ENCODE peak calls at places on chromosomes 2 and 18, in eight cellular contexts. T, Q, Y, K, J, U, W and O are unnamed samples.

GRCh38 chr2:214019229-214019972 is 391.5 kb upstream of the VWC2L start:
- DNase-seq in W (peak; percentile 54), J (peak; percentile 74), T (no peak), Y (no peak), Q (no peak), K (no peak), U (peak; percentile 31), O (no peak)

GRCh38 chr18:78735131-78736014 is 244.2 kb upstream of the SALL3 start:
- DNase-seq in U (no peak), Q (no peak), W (no peak), T (no peak), J (no peak), Y (no peak), K (no peak), O (no peak)

GRCh38 chr2:69716555-69717120 is 25.3 kb upstream of the ANXA4 start:
- DNase-seq in U (no peak), K (no peak), Y (no peak), J (no peak), Q (no peak), W (no peak), T (no peak), O (no peak)

GRCh38 chr2:41381701-41382100 is 666.1 kb upstream of the PKDCC start:
- DNase-seq in U (no peak), T (no peak), J (no peak), K (no peak), Y (no peak), W (no peak), Q (no peak), O (no peak)

GRCh38 chr18:36825526-36825925 is 3.3 kb downstream of the TPGS2 start:
- DNase-seq in K (no peak), U (no peak), Y (no peak), W (no peak), J (no peak), Q (no peak), T (no peak), O (no peak)

GRCh38 chr2:29444150-29444549 is 328.9 kb downstream of the CLIP4 start:
- DNase-seq in K (no peak), Q (no peak), Y (no peak), W (no peak), J (no peak), U (no peak), T (no peak), O (no peak)

GRCh38 chr2:237662671-237663093 is 35.3 kb downstream of the LRRFIP1 start:
- DNase-seq in Q (peak; percentile 96), J (peak; percentile 92), U (peak; percentile 89), W (peak; percentile 91), K (peak; percentile 96), T (peak; percentile 89), Y (peak; percentile 92), O (peak; percentile 77)

GRCh38 chr2:241218131-241219029 is 29.9 kb downstream of the ANO7 start:
- DNase-seq in U (peak; percentile 76), Q (peak; percentile 80), J (peak; percentile 63), Y (no peak), K (peak; percentile 61), T (peak; percentile 33), W (peak; percentile 46), O (peak; percentile 46)

GRCh38 chr2:202387608-202388342 is 11.6 kb downstream of the BMPR2 start:
- DNase-seq in J (no peak), Y (no peak), W (no peak), U (no peak), T (no peak), K (peak; percentile 67), Q (no peak), O (no peak)

GRCh38 chr2:58916127-58916526 is 675.0 kb upstream of the FANCL start:
- DNase-seq in Q (no peak), K (no peak), T (no peak), W (no peak), Y (no peak), U (no peak), J (no peak), O (no peak)

GRCh38 chr2:64838817-64839216 is 150.4 kb upstream of the SLC1A4 start:
- DNase-seq in Q (no peak), T (no peak), K (no peak), W (no peak), Y (no peak), U (no peak), J (no peak), O (no peak)

GRCh38 chr2:226552571-226553285 is 246.9 kb downstream of the IRS1 start:
- DNase-seq in T (no peak), W (no peak), Y (no peak), J (no peak), K (peak; percentile 97), Q (no peak), U (no peak), O (no peak)

GRCh38 chr18:23259701-23260661 is 124.7 kb downstream of the CABLES1 start:
- DNase-seq in W (peak; percentile 89), Y (peak; percentile 44), J (peak; percentile 85), T (peak; percentile 78), K (peak; percentile 90), U (peak; percentile 88), Q (peak; percentile 89), O (peak; percentile 66)

GRCh38 chr2:174690026-174690425 is 74.2 kb downstream of the CHRNA1 start:
- DNase-seq in W (no peak), Q (no peak), J (no peak), U (no peak), T (no peak), K (no peak), Y (no peak), O (no peak)

GRCh38 chr2:70247364-70248144 is 874 bp downstream of the TIA1 start:
- DNase-seq in J (no peak), W (peak; percentile 7), Y (peak; percentile 1), Q (peak; percentile 50), U (no peak), K (peak; percentile 46), T (no peak), O (no peak)

GRCh38 chr2:195407782-195408181 is 249.2 kb upstream of the SLC39A10 start:
- DNase-seq in Y (no peak), W (no peak), T (no peak), K (no peak), J (no peak), U (no peak), Q (no peak), O (no peak)

GRCh38 chr2:74690571-74690970 is 36.5 kb downstream of the SEMA4F start:
- DNase-seq in K (peak; percentile 87), Q (peak; percentile 76), T (no peak), U (no peak), W (peak; percentile 64), Y (peak; percentile 29), J (no peak), O (peak; percentile 37)